ENCODE peak calls at places on chromosomes 4 and X, in five cellular contexts. L is A549, K is heart left ventricle, P is DND-41, V is psoas muscle. M is an unnamed sample.

GRCh38 chrX:97529801-97530200 is 646.1 kb downstream of the RPA4 start:
- DNase-seq in V (no peak), P (no peak), K (no peak), L (no peak), M (no peak)

GRCh38 chr4:52376107-52376704 is 282.9 kb downstream of the USP46 start:
- DNase-seq in L (peak; percentile 30), K (no peak), P (peak; percentile 29), V (no peak), M (peak; percentile 32)

GRCh38 chr4:144575181-144575580 is 70.8 kb upstream of the HHIP start:
- DNase-seq in L (peak; percentile 16), V (no peak), P (no peak), K (no peak), M (no peak)

GRCh38 chr4:115310671-115311070 is 197.3 kb upstream of the NDST4 start:
- DNase-seq in P (no peak), V (no peak), K (no peak), L (no peak), M (no peak)

GRCh38 chr4:123102897-123103489 is 180.6 kb upstream of the NUDT6 start:
- DNase-seq in V (no peak), L (peak; percentile 45), K (no peak), P (no peak), M (no peak)

GRCh38 chrX:69501433-69501832 is 2.7 kb upstream of the NALF2 start:
- DNase-seq in K (peak; percentile 49), L (peak; percentile 61), P (no peak), V (no peak), M (no peak)

GRCh38 chr4:114180481-114180880 is 201.0 kb upstream of the ARSJ start:
- DNase-seq in P (peak; percentile 8), V (no peak), K (peak; percentile 19), L (peak; percentile 70), M (peak; percentile 28)

GRCh38 chr4:136319789-136320470 is 1212.4 kb downstream of the PCDH18 start:
- DNase-seq in L (peak; percentile 74), P (no peak), K (no peak), V (no peak), M (no peak)

GRCh38 chrX:45309096-45309495 is 108.4 kb upstream of the DIPK2B start:
- DNase-seq in P (no peak), V (no peak), K (no peak), L (no peak), M (no peak)

GRCh38 chr4:109890076-109890475 is 22.6 kb upstream of the EGF start:
- DNase-seq in L (no peak), V (no peak), P (no peak), K (no peak), M (no peak)

GRCh38 chrX:50920132-50920531 is 9.6 kb downstream of the BMP15 start:
- DNase-seq in K (no peak), V (no peak), P (no peak), L (peak; percentile 16), M (no peak)

GRCh38 chrX:30657542-30658238 is 4.5 kb downstream of the GK start:
- DNase-seq in V (no peak), L (no peak), P (no peak), K (no peak), M (no peak)

GRCh38 chrX:111008126-111008525 is 87.9 kb upstream of the PAK3 start:
- DNase-seq in V (no peak), K (no peak), L (no peak), P (no peak), M (no peak)

GRCh38 chrX:40971736-40972135 is 113.5 kb upstream of the USP9X start:
- DNase-seq in P (no peak), K (no peak), V (no peak), L (peak; percentile 19), M (no peak)

GRCh38 chr4:166335256-166335938 is 462.4 kb downstream of the TLL1 start:
- DNase-seq in L (no peak), K (no peak), P (no peak), V (no peak), M (no peak)

GRCh38 chrX:30965751-30966150 is 76.7 kb upstream of the TAB3 start:
- DNase-seq in V (no peak), P (no peak), K (no peak), L (no peak), M (no peak)

GRCh38 chrX:69323786-69324720 is 158.8 kb upstream of the PJA1 start:
- DNase-seq in K (no peak), L (no peak), V (no peak), P (no peak), M (no peak)

GRCh38 chrX:25022499-25023325 is 6.9 kb upstream of the ARX start:
- DNase-seq in K (no peak), P (no peak), L (no peak), V (no peak), M (no peak)

GRCh38 chrX:136457303-136457917 is 30.3 kb upstream of the BRS3 start:
- DNase-seq in L (no peak), P (no peak), K (no peak), V (no peak), M (no peak)

GRCh38 chr4:111937368-111937767 is 207.9 kb upstream of the FAM241A start:
- DNase-seq in K (no peak), P (no peak), L (peak; percentile 27), V (no peak), M (no peak)

GRCh38 chr4:70197842-70198241 is 2.3 kb downstream of the ODAM start:
- DNase-seq in V (no peak), P (no peak), L (no peak), K (no peak), M (no peak)

GRCh38 chr4:124152130-124152529 is 560.4 kb downstream of the ANKRD50 start:
- DNase-seq in P (no peak), K (no peak), V (no peak), L (no peak), M (no peak)

GRCh38 chr4:1356181-1356998 is 9.4 kb downstream of the UVSSA start:
- DNase-seq in L (peak; percentile 61), P (peak; percentile 50), V (peak; percentile 64), K (peak; percentile 62), M (peak; percentile 67)

GRCh38 chr4:120000591-120001296 is 65.9 kb downstream of the MAD2L1 start:
- DNase-seq in K (no peak), L (no peak), P (no peak), V (no peak), M (no peak)

GRCh38 chr4:163681208-163681821 is 186.8 kb downstream of the TMA16 start:
- DNase-seq in K (no peak), L (peak; percentile 25), P (no peak), V (no peak), M (no peak)

GRCh38 chr4:40585201-40585789 is 44.4 kb downstream of the RBM47 start:
- DNase-seq in P (no peak), L (no peak), V (no peak), K (no peak), M (no peak)

GRCh38 chr4:9691221-9692065 is 90.0 kb upstream of the DRD5 start:
- DNase-seq in K (peak; percentile 97), V (peak; percentile 94), P (no peak), L (peak; percentile 86), M (peak; percentile 96)
- H3K27ac ChIP-seq in K (peak overlapping the region; percentile 55), V (peak overlapping the region; percentile 55), P (no peak overlapping the region), L (peak overlapping the region; percentile 73), M (peak overlapping the region; percentile 59)

DNA sequence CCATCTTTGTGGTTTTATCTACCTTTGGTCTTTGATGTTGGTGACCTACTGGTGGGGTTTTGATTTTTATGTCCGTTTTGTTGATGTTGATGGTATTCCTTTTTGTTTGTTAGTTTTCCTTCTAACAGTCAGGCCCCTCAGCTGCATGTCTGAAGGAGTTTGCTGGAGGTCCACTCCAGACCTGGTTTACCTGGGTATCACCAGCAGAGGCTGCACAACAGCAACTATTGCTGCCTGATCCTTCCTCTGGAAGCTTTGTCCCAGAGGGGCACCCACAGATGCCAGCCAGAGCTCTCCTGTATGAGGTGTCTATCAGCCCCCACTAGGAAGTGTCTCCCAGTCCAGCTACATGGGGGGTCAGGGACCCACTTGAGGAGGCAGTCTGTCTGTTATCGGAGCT is 199.3 kb upstream of the WDFY3 start:
- DNase-seq in P (no peak), K (no peak), V (no peak), L (no peak), M (no peak)
- TF ChIP-seq CTCF in P (no peak), K (no peak), V (no peak), L (no peak), M (no peak)

GRCh38 chr4:72209600-72209999 is 177.8 kb downstream of the NPFFR2 start:
- DNase-seq in K (no peak), V (no peak), P (no peak), L (no peak), M (no peak)
- H3K27ac ChIP-seq in K (no peak overlapping the region), V (no peak overlapping the region), P (no peak overlapping the region), L (no peak overlapping the region), M (no peak overlapping the region)

GRCh38 chr4:71524746-71525145 is 185.9 kb downstream of the SLC4A4 start:
- DNase-seq in P (no peak), K (no peak), V (no peak), L (no peak), M (no peak)

GRCh38 chr4:71520850-71521249 is 182.0 kb downstream of the SLC4A4 start:
- DNase-seq in L (no peak), V (no peak), P (no peak), K (no peak), M (no peak)

GRCh38 chr4:71532407-71532806 is 193.6 kb downstream of the SLC4A4 start:
- DNase-seq in V (no peak), L (no peak), K (no peak), P (no peak), M (no peak)

GRCh38 chr4:71526626-71527406 is 188.0 kb downstream of the SLC4A4 start:
- DNase-seq in K (no peak), P (no peak), V (no peak), L (peak; percentile 7), M (no peak)
- TF ChIP-seq CTCF in K (no peak), P (peak; percentile 9), V (no peak), L (no peak), M (no peak)

DNA sequence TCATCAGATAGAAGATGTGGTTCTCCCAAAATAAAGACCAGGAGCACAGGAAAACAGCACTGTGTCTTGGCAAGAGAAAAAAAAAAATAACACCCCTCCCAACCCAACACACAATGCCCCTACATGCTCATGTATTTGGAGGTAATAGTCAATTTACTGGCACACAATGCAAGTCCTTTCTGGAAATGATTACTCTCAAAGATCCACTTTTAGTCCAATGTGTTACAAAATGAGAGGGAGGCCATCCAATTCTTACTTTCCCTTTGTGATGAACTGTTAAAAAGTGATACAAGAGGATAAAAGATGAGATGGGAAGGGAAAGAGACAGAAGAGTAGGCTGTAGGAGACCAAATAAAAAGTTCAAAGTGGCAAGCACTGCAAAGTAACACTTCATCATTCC is 180.3 kb upstream of the DKK2 start:
- DNase-seq in V (no peak), P (no peak), L (no peak), K (no peak), M (no peak)
- H3K27ac ChIP-seq in V (no peak overlapping the region), P (no peak overlapping the region), L (no peak overlapping the region), K (no peak overlapping the region), M (no peak overlapping the region)

GRCh38 chr4:89838005-89838404 is 1.0 kb upstream of the SNCA start:
- DNase-seq in L (no peak), K (no peak), V (no peak), P (peak; percentile 24), M (no peak)

GRCh38 chr4:89839558-89839957 is 2.6 kb upstream of the SNCA start:
- DNase-seq in V (no peak), P (no peak), L (no peak), K (no peak), M (no peak)

GRCh38 chr4:89836031-89836777 is 757 bp downstream of the SNCA start:
- DNase-seq in P (peak; percentile 17), V (no peak), K (no peak), L (no peak), M (peak; percentile 16)

GRCh38 chr4:89836897-89837384 is at the start of gene SNCA:
- DNase-seq in K (peak; percentile 67), P (peak; percentile 88), V (peak; percentile 35), L (peak; percentile 26), M (peak; percentile 83)

GRCh38 chr4:89837385-89837995 is 529 bp upstream of the SNCA start:
- DNase-seq in P (peak; percentile 71), L (peak; percentile 2), V (no peak), K (no peak), M (peak; percentile 31)
- TF ChIP-seq CTCF in P (peak; percentile 70), L (no peak), V (no peak), K (no peak), M (no peak)

M was measured in ovary.